ENCODE peak calls at places on chromosomes 11 and 22, in seven cellular contexts. K is HepG2, G is IMR-90, D is HCT116, T is right lobe of liver, I is gastrocnemius medialis, X is body of pancreas. H is an unnamed sample.

GRCh38 chr11:118658372-118659313 is 20.8 kb downstream of the TREH start:
- ATAC-seq in K (peak), G (peak), D (peak), T (no peak), I (peak), X (peak), H (no peak)

GRCh38 chr11:72784662-72785061 is 9.2 kb downstream of the STARD10 start:
- ATAC-seq in K (no peak), G (no peak), D (no peak), T (no peak), I (no peak), X (no peak), H (no peak)

GRCh38 chr22:29302402-29302680 is 4.1 kb upstream of the GAS2L1 start:
- ATAC-seq in K (no peak), G (no peak), D (no peak), T (peak), I (no peak), X (no peak), H (no peak)

GRCh38 chr22:40232624-40233023 is 54.9 kb downstream of the TNRC6B start:
- ATAC-seq in K (no peak), G (no peak), D (no peak), T (no peak), I (peak), X (no peak), H (no peak)

GRCh38 chr11:65298131-65298535 is 16.5 kb upstream of the CDC42EP2 start:
- ATAC-seq in K (no peak), G (peak), D (no peak), T (peak), I (peak), X (peak), H (peak)

GRCh38 chr11:10751581-10751940 is 515 bp downstream of the CTR9 start:
- ATAC-seq in K (peak), G (peak), D (peak), T (peak), I (peak), X (peak), H (no peak)

GRCh38 chr22:49780992-49781782 is 46.5 kb downstream of the BRD1 start:
- ATAC-seq in K (no peak), G (no peak), D (no peak), T (no peak), I (no peak), X (no peak), H (no peak)

GRCh38 chr11:57432017-57432590 is 5.2 kb upstream of the SLC43A3 start:
- ATAC-seq in K (no peak), G (no peak), D (no peak), T (no peak), I (no peak), X (no peak), H (no peak)

GRCh38 chr22:22712666-22713365 is 68.4 kb downstream of the GGTLC2 start:
- ATAC-seq in K (no peak), G (no peak), D (no peak), T (no peak), I (no peak), X (no peak), H (no peak)

GRCh38 chr22:26681395-26681821 is 24.0 kb downstream of the MIAT start:
- ATAC-seq in K (no peak), G (peak), D (no peak), T (no peak), I (no peak), X (no peak), H (no peak)

GRCh38 chr11:12569499-12570040 is 104.7 kb upstream of the TEAD1 start:
- ATAC-seq in K (no peak), G (peak), D (no peak), T (no peak), I (no peak), X (no peak), H (no peak)

GRCh38 chr11:80593981-80594380 is 1153.2 kb upstream of the TENM4 start:
- ATAC-seq in K (peak), G (peak), D (no peak), T (no peak), I (no peak), X (peak), H (no peak)

DNA sequence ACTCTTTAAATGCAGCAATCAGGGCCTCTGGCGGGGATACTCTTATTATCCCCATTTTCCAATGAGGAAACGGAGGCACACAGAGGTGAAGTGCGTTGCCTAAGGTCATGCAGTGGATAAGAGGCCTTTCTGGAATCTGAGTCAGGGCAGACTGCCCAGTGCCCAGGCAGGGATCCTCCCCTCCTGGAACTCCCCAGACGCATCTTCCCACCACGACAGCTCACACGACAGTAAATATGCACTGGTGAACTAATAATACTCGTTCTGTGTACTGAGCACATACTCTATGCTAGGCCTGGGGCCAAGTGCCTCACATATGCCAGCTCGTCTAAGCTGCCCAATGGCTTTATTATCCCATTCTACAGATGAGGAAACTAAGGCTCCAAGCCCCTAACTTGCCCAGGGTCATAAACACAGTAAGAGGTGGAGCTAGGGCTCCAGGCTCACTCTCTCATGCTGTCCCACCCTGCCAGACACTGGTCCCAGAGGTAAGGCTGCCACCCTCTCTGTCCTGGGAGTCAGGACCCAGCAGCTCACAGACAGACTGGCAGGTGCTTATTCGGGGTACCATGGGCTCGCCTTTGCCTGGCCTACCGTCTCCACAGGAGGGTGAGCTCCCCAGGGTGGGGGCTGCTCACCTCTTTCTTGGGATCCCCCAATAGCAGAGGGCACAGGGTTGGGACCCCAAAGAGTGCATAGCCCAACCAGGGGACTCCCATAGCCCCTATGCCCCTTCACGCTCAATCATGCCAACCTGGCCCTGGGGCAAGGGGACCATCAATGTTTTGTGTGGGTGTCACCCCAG is 2.3 kb downstream of the IL2RB start:
- ATAC-seq in K (no peak), G (no peak), D (no peak), T (no peak), I (no peak), X (no peak), H (no peak)
- H3K4me3 ChIP-seq in K (no peak), G (no peak), D (no peak), T (no peak), I (no peak), X (no peak), H (no peak)

DNA sequence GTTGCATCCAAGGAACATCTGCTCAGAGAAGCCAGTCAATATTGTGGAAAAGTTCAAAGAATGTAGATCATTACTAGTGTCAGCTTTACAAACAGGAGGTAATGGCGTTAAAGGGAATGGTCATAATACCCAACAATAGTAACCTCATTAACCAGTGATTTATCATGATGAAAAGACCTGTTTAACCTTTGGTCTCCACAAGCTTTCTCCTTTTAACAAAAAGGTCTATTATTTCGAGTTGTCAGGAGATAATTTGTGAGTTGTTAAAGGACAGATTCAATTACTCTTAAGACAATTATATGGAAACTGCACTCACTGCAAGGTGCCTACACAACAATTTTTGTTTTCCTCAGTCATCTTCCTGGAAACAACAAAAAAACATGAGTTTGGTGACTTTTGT is 73.8 kb upstream of the HTATIP2 start:
- ATAC-seq in K (no peak), G (no peak), D (no peak), T (no peak), I (no peak), X (no peak), H (no peak)
- TF ChIP-seq POLR2A in K (no peak), G (no peak), D (no peak), T (no peak), I (no peak), X (no peak), H (no peak)

DNA sequence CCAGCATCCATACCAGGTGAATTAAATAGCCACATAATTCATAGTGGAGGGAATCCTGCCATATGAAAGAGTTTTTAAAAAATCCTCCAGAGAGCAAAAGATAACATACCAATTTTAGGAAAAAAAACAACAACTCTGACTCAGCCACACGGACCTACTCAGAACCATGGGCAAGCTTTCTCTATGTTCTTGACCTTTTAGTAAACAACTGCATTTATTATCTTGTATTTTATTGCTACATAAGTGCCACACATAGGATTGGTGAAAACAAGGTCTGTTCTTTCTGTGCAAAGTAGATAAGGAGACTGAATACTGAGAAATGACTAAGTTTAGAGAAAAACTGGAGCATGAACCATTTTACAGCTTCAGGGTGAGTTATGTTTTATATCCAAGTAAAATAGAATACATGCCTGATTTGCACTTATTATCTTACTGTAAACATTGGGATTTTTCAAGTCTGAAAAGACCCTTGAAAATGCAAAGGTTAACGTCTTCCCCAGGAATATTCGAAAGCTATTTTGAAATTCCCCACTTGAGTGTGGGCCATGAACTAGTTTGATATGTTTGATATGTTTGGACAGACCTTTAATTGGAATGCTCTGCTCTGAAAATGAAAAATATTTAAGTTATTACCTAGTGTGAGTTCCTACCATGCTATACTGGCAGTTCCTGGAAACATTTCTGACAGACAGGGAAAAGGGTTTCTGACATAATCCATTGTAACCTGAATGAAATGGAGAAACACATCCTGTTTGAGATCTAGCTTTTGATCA is 89.5 kb upstream of the DDI1 start:
- ATAC-seq in K (no peak), G (peak), D (no peak), T (no peak), I (no peak), X (no peak), H (no peak)
- H3K4me3 ChIP-seq in K (no peak), G (no peak), D (no peak), T (no peak), I (no peak), X (no peak), H (no peak)

DNA sequence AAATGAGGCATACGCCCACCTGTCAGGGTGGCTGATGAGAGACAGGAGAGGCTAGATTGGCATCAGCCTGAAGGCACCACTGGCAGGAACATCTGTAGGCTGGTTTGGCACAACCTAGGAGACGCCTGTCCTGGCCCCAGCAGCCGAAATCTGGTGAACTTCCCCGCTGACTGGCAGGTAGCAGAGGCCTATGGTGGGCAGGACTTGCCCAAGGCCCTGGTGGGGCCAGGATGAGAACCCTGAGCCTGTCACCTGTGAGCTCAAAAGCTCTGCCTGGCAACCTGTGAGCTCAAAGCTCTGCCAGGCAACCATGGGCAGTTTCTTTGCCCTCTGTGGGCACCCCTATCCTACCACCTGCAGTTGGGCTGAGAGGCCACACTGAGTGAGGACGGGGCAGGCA is 2.5 kb downstream of the DERL3 start:
- ATAC-seq in K (no peak), G (no peak), D (no peak), T (no peak), I (no peak), X (no peak), H (no peak)
- TF ChIP-seq POLR2A in K (no peak), G (no peak), D (no peak), T (no peak), I (no peak), X (no peak), H (no peak)

DNA sequence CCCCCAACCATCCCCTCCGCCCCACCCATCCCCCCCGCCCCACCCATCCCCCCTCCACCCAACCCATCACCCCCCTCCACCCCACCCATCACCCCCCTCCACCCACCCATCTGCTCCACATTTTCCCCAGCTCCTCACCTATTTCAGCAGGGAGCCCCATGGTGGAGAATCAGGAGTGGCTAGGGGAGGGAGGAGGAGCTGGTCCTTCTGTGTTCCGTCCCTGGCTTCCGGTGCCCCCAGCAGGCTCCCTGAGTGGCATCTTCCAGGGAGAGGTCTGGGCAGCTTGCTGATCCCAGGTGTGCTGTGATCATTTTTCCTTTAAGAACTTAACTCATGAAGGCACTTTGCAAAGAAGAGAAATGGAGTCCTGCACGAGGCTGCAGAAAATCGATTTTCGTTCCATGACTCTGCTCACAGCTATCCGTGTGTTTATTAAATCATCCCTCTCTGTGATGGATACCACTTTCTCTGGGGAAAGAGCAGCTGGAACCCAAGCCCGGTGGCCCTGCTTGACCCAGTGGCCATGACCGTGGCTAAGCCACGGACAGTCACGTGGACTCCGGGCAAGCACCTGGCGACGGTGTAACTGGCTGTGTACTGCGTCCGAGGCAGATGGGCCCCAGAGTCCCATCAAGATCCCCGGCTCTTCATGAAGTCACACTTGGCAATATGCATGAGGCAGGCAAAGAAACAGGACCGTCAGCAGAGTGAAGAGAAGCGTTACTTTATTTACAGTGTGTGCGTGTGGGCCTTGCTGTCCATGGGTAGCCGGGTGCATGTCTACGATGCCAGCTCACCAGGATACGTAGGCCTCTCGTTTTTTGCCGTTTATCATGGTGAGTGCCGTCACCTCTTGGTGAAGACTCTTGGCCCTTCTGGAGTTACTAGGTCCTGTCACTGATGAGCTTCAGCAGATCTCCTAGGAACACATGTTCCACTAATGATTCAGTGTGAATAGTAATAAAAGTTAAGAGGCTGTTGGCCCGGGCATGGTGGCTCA is 366.1 kb downstream of the TBC1D22A start:
- ATAC-seq in K (no peak), G (no peak), D (no peak), T (no peak), I (no peak), X (no peak), H (no peak)
- H3K4me3 ChIP-seq in K (no peak), G (no peak), D (no peak), T (no peak), I (no peak), X (no peak), H (no peak)

GRCh38 chr11:96389604-96390402 is at the start of the genes CCDC82 and JRKL:
- ATAC-seq in K (peak), G (peak), D (peak), T (peak), I (peak), X (peak), H (peak)
- TF ChIP-seq POLR2A in K (peak), G (peak), D (peak), T (peak), I (peak), X (peak), H (peak)

DNA sequence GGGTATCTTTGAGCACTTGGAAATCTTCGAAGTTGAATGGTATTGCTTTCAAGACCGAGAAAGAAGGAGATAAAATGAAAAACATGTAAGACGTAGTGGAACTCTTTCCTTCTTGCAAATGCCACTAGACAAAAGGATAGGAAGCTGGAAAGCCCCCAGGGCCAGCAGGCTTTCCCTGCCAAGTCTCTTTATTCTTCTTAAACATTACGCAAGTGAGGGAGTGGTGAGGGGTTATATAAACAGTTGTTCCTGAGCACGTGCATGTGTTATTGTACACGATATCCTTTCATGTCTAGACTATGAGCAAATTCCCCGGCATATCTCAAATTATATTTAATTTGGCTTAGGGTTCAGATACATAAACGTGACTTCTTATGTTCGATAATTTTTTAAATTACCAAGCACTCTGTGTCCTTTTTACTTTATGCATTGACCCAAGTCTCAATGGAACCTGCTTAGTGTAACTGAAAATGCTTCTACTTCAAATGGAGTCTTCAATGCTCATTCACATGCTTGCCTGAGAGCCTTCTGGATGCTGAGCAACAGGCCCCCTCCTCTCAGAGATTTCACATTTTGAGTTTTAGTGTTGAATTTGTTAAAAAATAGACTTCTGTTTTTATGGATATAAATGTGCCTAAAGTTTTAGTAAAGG is 59.0 kb downstream of the PPP2R1B start:
- ATAC-seq in K (no peak), G (peak), D (no peak), T (peak), I (peak), X (peak), H (peak)
- H3K4me3 ChIP-seq in K (no peak), G (no peak), D (no peak), T (no peak), I (no peak), X (no peak), H (no peak)

GRCh38 chr22:44424867-44425351 is 73.1 kb downstream of the RTL6 start:
- ATAC-seq in K (peak), G (no peak), D (no peak), T (no peak), I (no peak), X (no peak), H (no peak)
- TF ChIP-seq POLR2A in K (no peak), G (no peak), D (no peak), T (no peak), I (no peak), X (no peak), H (no peak)